ENCODE peak calls at places on chromosome 17, in six cellular contexts. One of them, this sample, is unnamed. For H3K4me1, the result is how much of the 10 kb centered on the place peaks cover.

GRCh38 chr17:2030779-2031163 is 818 bp downstream of the DPH1 start:
- DNase-seq in mucosa of descending colon: no peak
- DNase-seq in OCI-LY7: no peak
- DNase-seq in tibial artery: no peak
- DNase-seq in CD8-positive, alpha-beta T cell: no peak
- DNase-seq in transverse colon: peak
- DNase-seq in this sample: no peak

GRCh38 chr17:50559674-50560184 is 786 bp upstream of the CACNA1G start:
- DNase-seq in mucosa of descending colon: no peak
- DNase-seq in OCI-LY7: no peak
- DNase-seq in tibial artery: peak
- DNase-seq in CD8-positive, alpha-beta T cell: no peak
- DNase-seq in transverse colon: peak
- DNase-seq in this sample: peak

GRCh38 chr17:1829189-1829578 is 518 bp downstream of the SMYD4 start:
- DNase-seq in mucosa of descending colon: no peak
- DNase-seq in OCI-LY7: peak
- DNase-seq in tibial artery: peak
- DNase-seq in CD8-positive, alpha-beta T cell: no peak
- DNase-seq in transverse colon: peak
- DNase-seq in this sample: peak

GRCh38 chr17:10114931-10115535 is 83.4 kb downstream of the GAS7 start:
- DNase-seq in mucosa of descending colon: peak
- DNase-seq in OCI-LY7: peak
- DNase-seq in tibial artery: peak
- DNase-seq in CD8-positive, alpha-beta T cell: peak
- DNase-seq in transverse colon: peak
- DNase-seq in this sample: peak

GRCh38 chr17:79295307-79295706 is 220.7 kb downstream of the ENGASE start:
- DNase-seq in mucosa of descending colon: no peak
- DNase-seq in OCI-LY7: no peak
- DNase-seq in tibial artery: no peak
- DNase-seq in CD8-positive, alpha-beta T cell: no peak
- DNase-seq in transverse colon: no peak
- DNase-seq in this sample: no peak

GRCh38 chr17:69523252-69523861 is 108.9 kb downstream of the MAP2K6 start:
- DNase-seq in mucosa of descending colon: no peak
- DNase-seq in OCI-LY7: peak
- DNase-seq in tibial artery: no peak
- DNase-seq in CD8-positive, alpha-beta T cell: no peak
- DNase-seq in transverse colon: no peak
- DNase-seq in this sample: peak

GRCh38 chr17:4161560-4162221 is 18.7 kb downstream of the CYB5D2 start:
- DNase-seq in mucosa of descending colon: no peak
- DNase-seq in OCI-LY7: no peak
- DNase-seq in tibial artery: no peak
- DNase-seq in CD8-positive, alpha-beta T cell: no peak
- DNase-seq in transverse colon: no peak
- DNase-seq in this sample: no peak

GRCh38 chr17:68057531-68057952 is 22.0 kb downstream of the KPNA2 start:
- DNase-seq in mucosa of descending colon: no peak
- DNase-seq in OCI-LY7: peak
- DNase-seq in tibial artery: no peak
- DNase-seq in CD8-positive, alpha-beta T cell: peak
- DNase-seq in transverse colon: peak
- DNase-seq in this sample: no peak

GRCh38 chr17:61459968-61460718 is 7.9 kb downstream of the TBX4 start:
- DNase-seq in mucosa of descending colon: no peak
- DNase-seq in OCI-LY7: no peak
- DNase-seq in tibial artery: no peak
- DNase-seq in CD8-positive, alpha-beta T cell: no peak
- DNase-seq in transverse colon: no peak
- DNase-seq in this sample: no peak

GRCh38 chr17:55785181-55785580 is 34.3 kb downstream of the PCTP start:
- DNase-seq in mucosa of descending colon: no peak
- DNase-seq in OCI-LY7: no peak
- DNase-seq in tibial artery: no peak
- DNase-seq in CD8-positive, alpha-beta T cell: no peak
- DNase-seq in transverse colon: no peak
- DNase-seq in this sample: no peak

GRCh38 chr17:37844977-37845293 is 79.3 kb upstream of the TBC1D3K start:
- DNase-seq in mucosa of descending colon: no peak
- DNase-seq in OCI-LY7: no peak
- DNase-seq in tibial artery: no peak
- DNase-seq in CD8-positive, alpha-beta T cell: no peak
- DNase-seq in transverse colon: no peak
- DNase-seq in this sample: no peak

GRCh38 chr17:64066709-64067108 is 46.3 kb upstream of the ICAM2 start:
- DNase-seq in mucosa of descending colon: no peak
- DNase-seq in OCI-LY7: no peak
- DNase-seq in tibial artery: no peak
- DNase-seq in CD8-positive, alpha-beta T cell: peak
- DNase-seq in transverse colon: no peak
- DNase-seq in this sample: no peak

GRCh38 chr17:40113110-40113960 is 8.4 kb upstream of the MSL1 start:
- DNase-seq in mucosa of descending colon: peak
- DNase-seq in OCI-LY7: peak
- DNase-seq in tibial artery: peak
- DNase-seq in CD8-positive, alpha-beta T cell: peak
- DNase-seq in transverse colon: peak
- DNase-seq in this sample: peak

GRCh38 chr17:43367588-43368242 is 31.1 kb upstream of the ARL4D start:
- DNase-seq in mucosa of descending colon: no peak
- DNase-seq in OCI-LY7: peak
- DNase-seq in tibial artery: no peak
- DNase-seq in CD8-positive, alpha-beta T cell: no peak
- DNase-seq in transverse colon: no peak
- DNase-seq in this sample: no peak

GRCh38 chr17:27091043-27091497 is 202.8 kb upstream of the WSB1 start:
- DNase-seq in mucosa of descending colon: no peak
- DNase-seq in OCI-LY7: no peak
- DNase-seq in tibial artery: no peak
- DNase-seq in CD8-positive, alpha-beta T cell: no peak
- DNase-seq in transverse colon: no peak
- DNase-seq in this sample: no peak

GRCh38 chr17:82936768-82937171 is 96.9 kb upstream of the ZNF750 start:
- DNase-seq in mucosa of descending colon: peak
- DNase-seq in OCI-LY7: no peak
- DNase-seq in tibial artery: peak
- DNase-seq in CD8-positive, alpha-beta T cell: no peak
- DNase-seq in transverse colon: peak
- DNase-seq in this sample: no peak

GRCh38 chr17:65514082-65514481 is 47.4 kb downstream of the AXIN2 start:
- DNase-seq in mucosa of descending colon: no peak
- DNase-seq in OCI-LY7: no peak
- DNase-seq in tibial artery: peak
- DNase-seq in CD8-positive, alpha-beta T cell: no peak
- DNase-seq in transverse colon: no peak
- DNase-seq in this sample: no peak

GRCh38 chr17:40331743-40332641 is 23.0 kb downstream of the RARA start:
- DNase-seq in mucosa of descending colon: peak
- DNase-seq in OCI-LY7: no peak
- DNase-seq in tibial artery: peak
- DNase-seq in CD8-positive, alpha-beta T cell: no peak
- DNase-seq in transverse colon: peak
- DNase-seq in this sample: peak

GRCh38 chr17:19741832-19742457 is 6.2 kb downstream of the ALDH3A1 start:
- DNase-seq in mucosa of descending colon: no peak
- DNase-seq in OCI-LY7: no peak
- DNase-seq in tibial artery: no peak
- DNase-seq in CD8-positive, alpha-beta T cell: no peak
- DNase-seq in transverse colon: no peak
- DNase-seq in this sample: no peak

GRCh38 chr17:19567216-19568015 is 33.8 kb downstream of the SLC47A1 start:
- DNase-seq in mucosa of descending colon: no peak
- DNase-seq in OCI-LY7: no peak
- DNase-seq in tibial artery: no peak
- DNase-seq in CD8-positive, alpha-beta T cell: no peak
- DNase-seq in transverse colon: no peak
- DNase-seq in this sample: no peak

GRCh38 chr17:65670667-65671371 is 109.4 kb upstream of the AXIN2 start:
- DNase-seq in mucosa of descending colon: no peak
- DNase-seq in OCI-LY7: no peak
- DNase-seq in tibial artery: no peak
- DNase-seq in CD8-positive, alpha-beta T cell: no peak
- DNase-seq in transverse colon: no peak
- DNase-seq in this sample: no peak

GRCh38 chr17:80270836-80271235 is 10.2 kb downstream of the RNF213 start:
- DNase-seq in mucosa of descending colon: no peak
- DNase-seq in OCI-LY7: peak
- DNase-seq in tibial artery: no peak
- DNase-seq in CD8-positive, alpha-beta T cell: no peak
- DNase-seq in transverse colon: no peak
- DNase-seq in this sample: peak

GRCh38 chr17:32330142-32330541 is 11.8 kb downstream of the C17orf75 start:
- DNase-seq in mucosa of descending colon: no peak
- DNase-seq in OCI-LY7: no peak
- DNase-seq in tibial artery: no peak
- DNase-seq in CD8-positive, alpha-beta T cell: no peak
- DNase-seq in transverse colon: no peak
- DNase-seq in this sample: no peak

GRCh38 chr17:32331243-32332040 is 10.5 kb downstream of the C17orf75 start:
- DNase-seq in mucosa of descending colon: no peak
- DNase-seq in OCI-LY7: no peak
- DNase-seq in tibial artery: no peak
- DNase-seq in CD8-positive, alpha-beta T cell: no peak
- DNase-seq in transverse colon: no peak
- DNase-seq in this sample: no peak

GRCh38 chr17:32335647-32336046 is 6.3 kb downstream of the C17orf75 start:
- DNase-seq in mucosa of descending colon: no peak
- DNase-seq in OCI-LY7: no peak
- DNase-seq in tibial artery: no peak
- DNase-seq in CD8-positive, alpha-beta T cell: no peak
- DNase-seq in transverse colon: no peak
- DNase-seq in this sample: no peak

GRCh38 chr17:32335046-32335445 is 6.9 kb downstream of the C17orf75 start:
- DNase-seq in mucosa of descending colon: no peak
- DNase-seq in OCI-LY7: no peak
- DNase-seq in tibial artery: no peak
- DNase-seq in CD8-positive, alpha-beta T cell: no peak
- DNase-seq in transverse colon: no peak
- DNase-seq in this sample: no peak

DNA sequence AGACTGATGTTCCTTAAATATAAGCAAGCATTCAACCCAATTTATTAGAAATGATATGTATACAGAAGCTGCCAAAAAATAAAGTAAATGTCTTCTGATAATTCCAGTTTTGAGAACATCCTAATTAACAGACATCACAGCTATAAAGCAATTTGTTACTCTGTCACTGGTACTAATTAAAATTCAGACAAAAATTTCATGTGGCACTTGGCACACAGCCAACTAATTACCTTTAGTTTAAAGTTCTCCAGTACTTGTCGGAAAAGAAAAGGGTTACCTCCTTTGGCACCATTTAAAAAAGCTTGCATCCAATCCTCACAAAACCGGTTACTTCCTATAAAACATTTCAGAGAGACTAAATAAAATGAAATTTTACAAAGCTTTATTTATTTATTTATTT is 8.8 kb downstream of the C17orf75 start:
- DNase-seq in mucosa of descending colon: no peak
- DNase-seq in OCI-LY7: no peak
- DNase-seq in tibial artery: no peak
- DNase-seq in CD8-positive, alpha-beta T cell: no peak
- DNase-seq in transverse colon: no peak
- DNase-seq in this sample: no peak
- H3K4me1 ChIP-seq in mucosa of descending colon: under half
- H3K4me1 ChIP-seq in OCI-LY7: under half
- H3K4me1 ChIP-seq in tibial artery: under half
- H3K4me1 ChIP-seq in CD8-positive, alpha-beta T cell: under half
- H3K4me1 ChIP-seq in transverse colon: under half
- H3K4me1 ChIP-seq in this sample: under half

DNA sequence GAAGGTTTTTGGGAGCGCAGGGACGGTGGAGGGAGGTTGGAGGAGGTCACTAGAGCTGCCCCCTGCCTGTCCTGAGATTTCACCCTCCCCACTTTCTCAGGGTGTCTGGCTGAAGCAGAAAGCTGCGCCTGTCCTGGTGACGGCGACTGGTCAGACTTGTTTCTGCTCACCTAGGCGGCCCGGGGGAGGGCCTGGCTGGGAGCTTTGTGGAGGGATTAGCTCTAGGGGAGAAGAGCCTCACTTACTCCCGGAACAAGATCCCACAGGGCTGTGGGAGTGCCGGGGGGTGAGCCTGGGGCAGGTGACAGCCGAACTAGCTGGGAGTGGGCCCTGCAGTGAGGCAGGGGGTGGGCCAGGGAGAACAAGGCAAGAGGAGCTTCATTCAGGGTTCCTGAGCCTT is 11.5 kb downstream of the NHERF1 start:
- DNase-seq in mucosa of descending colon: no peak
- DNase-seq in OCI-LY7: no peak
- DNase-seq in tibial artery: no peak
- DNase-seq in CD8-positive, alpha-beta T cell: no peak
- DNase-seq in transverse colon: no peak
- DNase-seq in this sample: no peak
- H3K4me1 ChIP-seq in mucosa of descending colon: half or more
- H3K4me1 ChIP-seq in OCI-LY7: under half
- H3K4me1 ChIP-seq in tibial artery: under half
- H3K4me1 ChIP-seq in CD8-positive, alpha-beta T cell: half or more
- H3K4me1 ChIP-seq in transverse colon: half or more
- H3K4me1 ChIP-seq in this sample: half or more

DNA sequence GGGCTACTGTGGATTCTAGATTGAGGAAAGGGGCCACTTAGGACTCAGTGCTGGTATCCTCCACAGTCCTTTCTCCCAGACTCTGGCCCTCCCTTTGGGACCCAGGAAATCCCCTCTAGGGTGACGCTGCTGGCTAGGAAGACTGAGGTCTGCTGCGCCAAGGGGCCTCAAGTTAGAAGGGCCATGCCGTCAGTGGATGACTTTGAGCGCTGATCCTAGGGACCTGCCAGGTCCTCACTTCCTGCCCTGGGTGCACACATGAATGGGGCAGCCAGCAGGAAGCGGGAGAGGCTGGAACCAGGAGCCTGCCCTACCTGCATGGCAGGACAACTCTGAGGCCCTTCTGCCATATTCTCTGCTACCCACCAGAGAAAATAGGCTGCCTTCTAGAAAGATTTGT is 145.0 kb downstream of the RAB11FIP4 start:
- DNase-seq in mucosa of descending colon: no peak
- DNase-seq in OCI-LY7: no peak
- DNase-seq in tibial artery: no peak
- DNase-seq in CD8-positive, alpha-beta T cell: no peak
- DNase-seq in transverse colon: no peak
- DNase-seq in this sample: no peak
- H3K4me1 ChIP-seq in mucosa of descending colon: under half
- H3K4me1 ChIP-seq in OCI-LY7: half or more
- H3K4me1 ChIP-seq in tibial artery: under half
- H3K4me1 ChIP-seq in CD8-positive, alpha-beta T cell: under half
- H3K4me1 ChIP-seq in transverse colon: under half
- H3K4me1 ChIP-seq in this sample: under half

GRCh38 chr17:5584383-5584951 is at the start of gene NLRP1:
- DNase-seq in mucosa of descending colon: peak
- DNase-seq in OCI-LY7: peak
- DNase-seq in tibial artery: peak
- DNase-seq in CD8-positive, alpha-beta T cell: peak
- DNase-seq in transverse colon: peak
- DNase-seq in this sample: peak
- H3K4me1 ChIP-seq in mucosa of descending colon: under half
- H3K4me1 ChIP-seq in OCI-LY7: under half
- H3K4me1 ChIP-seq in tibial artery: under half
- H3K4me1 ChIP-seq in CD8-positive, alpha-beta T cell: half or more
- H3K4me1 ChIP-seq in transverse colon: under half
- H3K4me1 ChIP-seq in this sample: under half

GRCh38 chr17:33967608-33968349 is 287.3 kb upstream of the CCL2 start:
- DNase-seq in mucosa of descending colon: no peak
- DNase-seq in OCI-LY7: no peak
- DNase-seq in tibial artery: no peak
- DNase-seq in CD8-positive, alpha-beta T cell: no peak
- DNase-seq in transverse colon: no peak
- DNase-seq in this sample: no peak
- H3K4me1 ChIP-seq in mucosa of descending colon: under half
- H3K4me1 ChIP-seq in OCI-LY7: under half
- H3K4me1 ChIP-seq in tibial artery: under half
- H3K4me1 ChIP-seq in CD8-positive, alpha-beta T cell: under half
- H3K4me1 ChIP-seq in transverse colon: under half
- H3K4me1 ChIP-seq in this sample: under half

This sample was measured in testis.